ENCODE peak calls at places on chromosomes 2 and 18, in four cellular contexts. C, Q, L and X are unnamed samples.

GRCh38 chr2:219142329-219142728 is 18.3 kb downstream of the NHEJ1 start:
- DNase-seq in C (peak), Q (peak), L (peak), X (no peak)

GRCh38 chr18:55635439-55635838 is 47.4 kb upstream of the TCF4 start:
- DNase-seq in C (no peak), Q (no peak), L (no peak), X (no peak)

GRCh38 chr2:157470321-157470720 is 26.4 kb upstream of the CYTIP start:
- DNase-seq in C (no peak), Q (no peak), L (no peak), X (no peak)

GRCh38 chr2:30293303-30293912 is 62.1 kb downstream of the LBH start:
- DNase-seq in C (peak), Q (peak), L (peak), X (no peak)

GRCh38 chr18:22363867-22364463 is 53.8 kb downstream of the CTAGE1 start:
- DNase-seq in C (peak), Q (no peak), L (no peak), X (no peak)

GRCh38 chr2:43032248-43032893 is 194.0 kb downstream of the ZFP36L2 start:
- DNase-seq in C (no peak), Q (no peak), L (no peak), X (no peak)

GRCh38 chr2:238853218-238853617 is 5.3 kb downstream of the TWIST2 start:
- DNase-seq in C (no peak), Q (no peak), L (no peak), X (no peak)

GRCh38 chr2:165793779-165794519 is at the start of gene GALNT3:
- DNase-seq in C (no peak), Q (no peak), L (peak), X (peak)

GRCh38 chr2:206031162-206031784 is 54.7 kb downstream of the INO80D start:
- DNase-seq in C (peak), Q (no peak), L (peak), X (no peak)

GRCh38 chr18:43620936-43621335 is 343.6 kb upstream of the SYT4 start:
- DNase-seq in C (peak), Q (peak), L (peak), X (no peak)

GRCh38 chr2:6111676-6112294 is 419.6 kb downstream of the SOX11 start:
- DNase-seq in C (no peak), Q (no peak), L (no peak), X (no peak)

GRCh38 chr2:75276093-75277055 is 77.1 kb upstream of the TACR1 start:
- DNase-seq in C (peak), Q (no peak), L (peak), X (no peak)

GRCh38 chr2:68850524-68850923 is 20.7 kb downstream of the BMP10 start:
- DNase-seq in C (no peak), Q (no peak), L (no peak), X (no peak)

GRCh38 chr2:42856891-42857632 is 64.7 kb upstream of the HAAO start:
- DNase-seq in C (no peak), Q (no peak), L (no peak), X (no peak)

GRCh38 chr18:44320619-44321460 is 359.8 kb upstream of the SETBP1 start:
- DNase-seq in C (no peak), Q (no peak), L (no peak), X (no peak)

GRCh38 chr2:62478093-62478580 is 27.9 kb downstream of the TMEM17 start:
- DNase-seq in C (peak), Q (no peak), L (peak), X (no peak)

GRCh38 chr18:22197668-22198067 is 28.3 kb downstream of the GATA6 start:
- DNase-seq in C (no peak), Q (no peak), L (no peak), X (no peak)

GRCh38 chr2:127117603-127118002 is 10.6 kb upstream of the BIN1 start:
- DNase-seq in C (no peak), Q (no peak), L (no peak), X (peak)

GRCh38 chr2:146777181-146777580 is 1067.6 kb upstream of the ACVR2A start:
- DNase-seq in C (no peak), Q (no peak), L (no peak), X (no peak)

GRCh38 chr2:66173635-66174034 is 261.3 kb upstream of the MEIS1 start:
- DNase-seq in C (no peak), Q (no peak), L (no peak), X (no peak)

GRCh38 chr2:64669288-64669687 is 15.6 kb upstream of the SERTAD2 start:
- DNase-seq in C (no peak), Q (no peak), L (no peak), X (no peak)

GRCh38 chr2:145254291-145254690 is 734.4 kb upstream of the ZEB2 start:
- DNase-seq in C (no peak), Q (no peak), L (no peak), X (no peak)

GRCh38 chr2:222296311-222296736 is 2.5 kb downstream of the PAX3 start:
- DNase-seq in C (no peak), Q (no peak), L (no peak), X (no peak)

GRCh38 chr2:158060862-158061435 is 40.7 kb upstream of the UPP2 start:
- DNase-seq in C (peak), Q (peak), L (peak), X (no peak)

GRCh38 chr18:9022397-9023170 is 79.9 kb upstream of the NDUFV2 start:
- DNase-seq in C (no peak), Q (no peak), L (no peak), X (no peak)

GRCh38 chr2:237473474-237474453 is 13.3 kb upstream of the MLPH start:
- DNase-seq in C (peak), Q (no peak), L (peak), X (no peak)

GRCh38 chr18:74796928-74797576 is 199.4 kb downstream of the ZNF407 start:
- DNase-seq in C (peak), Q (no peak), L (peak), X (no peak)

GRCh38 chr2:85062565-85062964 is 70.6 kb upstream of the TCF7L1 start:
- DNase-seq in C (no peak), Q (peak), L (no peak), X (no peak)

GRCh38 chr2:199136681-199137080 is 321.1 kb downstream of the SATB2 start:
- DNase-seq in C (peak), Q (peak), L (peak), X (no peak)

GRCh38 chr2:69253893-69254292 is 133.1 kb downstream of the GFPT1 start:
- DNase-seq in C (peak), Q (peak), L (peak), X (no peak)

GRCh38 chr2:227608469-227609338 is 5.9 kb downstream of the SCYGR3 start:
- DNase-seq in C (no peak), Q (no peak), L (no peak), X (no peak)

GRCh38 chr18:23725827-23726661 is 36.8 kb downstream of the LAMA3 start:
- DNase-seq in C (no peak), Q (no peak), L (no peak), X (no peak)